ENCODE peak calls at places on chromosomes 2 and 18, in five cellular contexts. W is endodermal cell, T is PC-9, X is sigmoid colon, G is A549. U is an unnamed sample. For H3K4me1, the result is how much of the 10 kb centered on the place peaks cover.

GRCh38 chr2:46270384-46270783 is 26.8 kb upstream of the EPAS1 start:
- DNase-seq in W (no peak), T (no peak), X (no peak), G (no peak), U (no peak)

GRCh38 chr2:23536326-23536725 is 151.3 kb downstream of the KLHL29 start:
- DNase-seq in W (no peak), T (no peak), X (no peak), G (no peak), U (no peak)

GRCh38 chr2:240066489-240066888 is 13.2 kb upstream of the OR6B3 start:
- DNase-seq in W (no peak), T (no peak), X (no peak), G (no peak), U (no peak)

GRCh38 chr2:217943379-217944321 is 59.1 kb downstream of the TNS1 start:
- DNase-seq in W (peak), T (peak), X (peak), G (peak), U (peak)

GRCh38 chr18:652131-652530 is 5.3 kb upstream of the TYMS start:
- DNase-seq in W (no peak), T (no peak), X (no peak), G (no peak), U (no peak)

GRCh38 chr2:232315049-232315922 is 63.3 kb upstream of the ALPP start:
- DNase-seq in W (no peak), T (no peak), X (peak), G (no peak), U (peak)

GRCh38 chr2:214747992-214748391 is 61.5 kb downstream of the BARD1 start:
- DNase-seq in W (no peak), T (no peak), X (no peak), G (no peak), U (no peak)

GRCh38 chr2:46521215-46521683 is 41.9 kb downstream of the TMEM247 start:
- DNase-seq in W (no peak), T (no peak), X (peak), G (no peak), U (no peak)

GRCh38 chr18:80103231-80103630 is 5.8 kb upstream of the ADNP2 start:
- DNase-seq in W (no peak), T (no peak), X (no peak), G (no peak), U (no peak)

GRCh38 chr18:46283895-46284295 is 179.7 kb downstream of the HAUS1 start:
- DNase-seq in W (peak), T (peak), X (no peak), G (no peak), U (no peak)

GRCh38 chr2:143030127-143030526 is 99.1 kb upstream of the ARHGAP15 start:
- DNase-seq in W (no peak), T (no peak), X (no peak), G (no peak), U (no peak)

GRCh38 chr2:96098900-96099590 is 17.3 kb downstream of the ADRA2B start:
- DNase-seq in W (peak), T (no peak), X (peak), G (no peak), U (peak)

GRCh38 chr2:117686699-117687098 is 127.8 kb upstream of the DDX18 start:
- DNase-seq in W (no peak), T (no peak), X (no peak), G (no peak), U (no peak)

GRCh38 chr2:189276277-189276676 is 96.7 kb upstream of the COL5A2 start:
- DNase-seq in W (no peak), T (peak), X (no peak), G (no peak), U (no peak)

GRCh38 chr2:96565111-96565510 is 28.6 kb downstream of the ARID5A start:
- DNase-seq in W (peak), T (no peak), X (no peak), G (no peak), U (no peak)

GRCh38 chr2:222269132-222269531 is 29.7 kb downstream of the PAX3 start:
- DNase-seq in W (no peak), T (no peak), X (no peak), G (no peak), U (no peak)

GRCh38 chr2:81551040-81551634 is 1246.6 kb upstream of the LRRTM1 start:
- DNase-seq in W (no peak), T (no peak), X (no peak), G (no peak), U (no peak)

GRCh38 chr2:166573393-166573792 is 79.3 kb upstream of the SCN7A start:
- DNase-seq in W (peak), T (no peak), X (no peak), G (no peak), U (no peak)

GRCh38 chr2:26052731-26053130 is 18.8 kb downstream of the RAB10 start:
- DNase-seq in W (no peak), T (no peak), X (no peak), G (no peak), U (no peak)

GRCh38 chr2:144516981-144517824 is 2.7 kb downstream of the ZEB2 start:
- DNase-seq in W (peak), T (peak), X (peak), G (peak), U (peak)

GRCh38 chr2:62785216-62785615 is 79.7 kb downstream of the EHBP1 start:
- DNase-seq in W (no peak), T (no peak), X (no peak), G (no peak), U (no peak)

GRCh38 chr2:24774373-24774772 is 18.8 kb downstream of the PTRHD1 start:
- DNase-seq in W (no peak), T (no peak), X (no peak), G (no peak), U (no peak)

GRCh38 chr2:38535404-38535744 is 67.4 kb downstream of the HNRNPLL start:
- DNase-seq in W (no peak), T (no peak), X (peak), G (no peak), U (no peak)

GRCh38 chr2:11417946-11418585 is 47.9 kb downstream of the E2F6 start:
- DNase-seq in W (peak), T (peak), X (no peak), G (peak), U (no peak)

GRCh38 chr2:106165064-106165463 is 29.0 kb downstream of the UXS1 start:
- DNase-seq in W (peak), T (no peak), X (no peak), G (no peak), U (no peak)

GRCh38 chr2:159516241-159516758 is 100.0 kb downstream of the BAZ2B start:
- DNase-seq in W (peak), T (peak), X (no peak), G (peak), U (no peak)

GRCh38 chr2:36562973-36563532 is 34.9 kb downstream of the FEZ2 start:
- DNase-seq in W (no peak), T (peak), X (no peak), G (no peak), U (no peak)

GRCh38 chr2:228268756-228269155 is 87.3 kb upstream of the SPHKAP start:
- DNase-seq in W (no peak), T (no peak), X (no peak), G (no peak), U (no peak)

GRCh38 chr18:57891707-57892391 is 88.7 kb upstream of the ATP8B1 start:
- DNase-seq in W (no peak), T (no peak), X (no peak), G (no peak), U (no peak)

GRCh38 chr2:126864861-126865260 is 33.8 kb upstream of the TEX51 start:
- DNase-seq in W (peak), T (no peak), X (no peak), G (no peak), U (no peak)

GRCh38 chr2:169464508-169465386 is 14.5 kb upstream of the BBS5 start:
- DNase-seq in W (no peak), T (no peak), X (no peak), G (no peak), U (no peak)

GRCh38 chr2:1850031-1850430 is 105.7 kb upstream of the PXDN start:
- DNase-seq in W (no peak), T (no peak), X (no peak), G (no peak), U (no peak)

GRCh38 chr2:1848599-1848995 is 104.3 kb upstream of the PXDN start:
- DNase-seq in W (no peak), T (no peak), X (no peak), G (no peak), U (peak)

GRCh38 chr2:1846046-1847015 is 102.0 kb upstream of the PXDN start:
- DNase-seq in W (no peak), T (peak), X (no peak), G (no peak), U (peak)

GRCh38 chr2:1847846-1848598 is 103.7 kb upstream of the PXDN start:
- DNase-seq in W (no peak), T (no peak), X (no peak), G (no peak), U (peak)

DNA sequence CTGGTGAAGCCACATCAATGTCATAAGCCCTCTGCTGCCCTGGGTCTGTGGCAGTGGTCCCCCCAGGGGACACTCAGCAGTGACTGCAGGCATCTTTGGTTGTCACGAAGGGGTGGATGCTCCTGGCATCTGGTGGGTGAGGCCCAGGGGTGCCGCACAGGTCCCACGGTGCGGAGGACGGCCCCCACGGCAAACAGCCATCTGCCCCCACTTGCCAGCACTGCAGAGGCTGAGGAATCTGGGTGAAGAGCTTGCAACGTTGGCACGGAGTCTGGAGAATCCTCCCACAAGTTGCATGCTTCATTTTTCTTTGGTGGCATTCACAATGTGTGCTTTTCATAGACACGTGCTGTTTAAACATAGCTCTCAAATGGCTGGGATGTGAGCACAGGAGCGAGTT is 105.1 kb upstream of the PXDN start:
- DNase-seq in W (no peak), T (no peak), X (no peak), G (no peak), U (peak)
- H3K27ac ChIP-seq in W (no peak), T (no peak), X (no peak), G (no peak), U (no peak)

GRCh38 chr2:190882327-190882766 is 1.7 kb downstream of the GLS start:
- DNase-seq in W (no peak), T (no peak), X (no peak), G (no peak), U (no peak)
- H3K4me1 ChIP-seq in W (under half), T (under half), X (half or more), G (under half), U (under half)

DNA sequence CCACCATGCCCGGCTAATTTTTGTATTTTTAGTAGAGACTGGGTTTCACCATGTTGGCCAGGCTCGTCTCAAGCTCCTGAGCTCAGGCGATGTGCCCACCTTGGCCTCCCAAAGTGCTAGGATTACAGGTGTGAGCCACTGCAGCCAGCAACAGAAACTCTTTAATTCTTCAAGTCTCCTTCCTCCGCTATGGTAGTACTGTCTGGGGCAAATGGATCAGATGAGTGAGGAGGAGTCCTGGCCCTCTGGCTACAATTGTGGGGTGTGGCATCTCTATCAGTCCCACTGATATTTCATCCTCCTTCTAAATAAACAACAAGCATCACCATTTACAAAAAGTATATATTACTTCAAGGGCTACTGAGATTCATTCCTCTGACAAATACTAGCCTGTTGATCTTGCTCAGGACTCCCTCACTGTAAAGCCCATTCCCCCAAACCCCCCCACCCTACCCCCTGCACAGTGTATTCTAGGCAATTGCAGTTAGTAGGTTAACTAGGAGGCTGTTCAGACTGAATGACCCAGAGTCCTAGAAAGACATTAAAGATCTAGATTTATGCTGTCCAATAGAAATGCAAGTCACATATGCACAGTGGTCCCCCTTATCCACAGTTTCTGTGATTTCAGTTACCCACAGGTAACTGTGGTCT is 71.2 kb upstream of the STAM2 start:
- DNase-seq in W (no peak), T (no peak), X (no peak), G (no peak), U (no peak)
- H3K27ac ChIP-seq in W (no peak), T (no peak), X (no peak), G (no peak), U (no peak)

DNA sequence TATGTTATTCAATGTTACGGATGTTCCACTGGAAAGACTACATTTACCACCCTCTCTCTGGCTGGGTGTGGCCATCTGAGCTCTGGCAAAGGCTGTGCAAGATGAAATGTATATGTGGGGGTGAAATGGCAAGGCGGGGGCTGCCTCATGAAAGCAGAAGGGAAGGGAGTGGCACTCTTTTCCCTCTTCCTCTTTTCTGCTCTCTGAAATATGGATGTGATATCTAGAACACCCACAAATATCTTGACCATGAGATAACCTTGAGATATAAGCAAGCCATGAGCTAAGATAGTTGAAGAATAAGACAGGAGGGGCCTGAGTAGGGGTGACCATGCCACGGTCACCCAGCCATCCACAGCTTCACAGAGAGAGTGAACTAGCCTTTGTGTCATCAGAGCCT is 367.8 kb upstream of the ID2 start:
- DNase-seq in W (no peak), T (no peak), X (no peak), G (no peak), U (no peak)
- H3K4me1 ChIP-seq in W (under half), T (under half), X (under half), G (under half), U (under half)

DNA sequence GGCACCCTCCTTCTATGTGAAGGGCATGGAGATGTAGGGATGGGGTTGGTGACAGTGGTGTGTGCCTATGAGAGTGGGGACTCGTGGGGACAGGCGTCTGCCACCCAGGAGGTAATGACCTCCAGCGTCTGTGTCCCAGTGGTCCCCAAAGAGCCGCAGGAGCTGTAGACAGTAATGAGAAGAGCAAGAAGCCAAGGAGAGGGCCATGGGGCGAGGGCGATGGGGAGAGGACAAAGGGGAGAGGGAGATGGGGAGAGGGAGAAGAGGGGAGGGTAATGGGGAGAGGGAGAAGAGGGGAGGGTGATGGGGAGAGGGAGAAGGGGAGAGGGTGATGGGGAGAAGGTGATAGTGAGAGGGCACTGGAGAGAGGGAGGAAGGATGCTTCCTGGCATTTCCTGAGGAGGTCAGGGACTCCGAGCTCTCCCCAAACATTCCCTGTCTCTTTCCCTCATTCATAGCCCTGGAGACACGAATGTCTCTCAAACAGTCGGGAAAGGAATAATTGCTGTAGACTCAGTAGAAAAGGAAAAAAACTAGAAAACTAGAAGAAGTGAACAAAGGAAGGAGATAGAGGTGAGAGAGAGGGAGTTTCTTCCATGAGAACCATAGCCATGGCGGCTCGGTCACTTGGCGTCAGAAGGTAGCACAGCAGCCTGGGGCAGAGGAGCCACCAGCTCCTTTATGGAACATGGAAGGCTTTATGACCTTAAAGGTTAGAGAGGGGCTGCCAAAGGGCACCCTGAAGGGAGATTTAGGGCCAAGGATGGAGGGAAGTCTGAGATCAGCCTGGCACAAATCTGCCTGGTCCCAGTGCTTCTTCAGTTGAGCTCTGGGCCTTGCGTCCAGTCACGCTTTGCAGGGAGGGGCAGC is 39.5 kb downstream of the PSD4 start:
- DNase-seq in W (peak), T (no peak), X (no peak), G (no peak), U (no peak)
- H3K27ac ChIP-seq in W (no peak), T (no peak), X (peak), G (peak), U (no peak)